ENCODE peak calls at places on chromosomes 5 and 9, in seven cellular contexts. One of them, this sample, is unnamed.

GRCh38 chr5:34811691-34812090 is 27.3 kb upstream of the TTC23L start:
- DNase-seq in A549: no peak
- DNase-seq in CD8-positive, alpha-beta T cell: no peak
- DNase-seq in thyroid gland: no peak
- DNase-seq in AG04449: no peak
- DNase-seq in astrocyte: no peak
- DNase-seq in fibroblast of mammary gland: no peak
- DNase-seq in this sample: no peak

GRCh38 chr5:170832241-170832640 is 29.6 kb upstream of the RANBP17 start:
- DNase-seq in A549: no peak
- DNase-seq in CD8-positive, alpha-beta T cell: no peak
- DNase-seq in thyroid gland: no peak
- DNase-seq in AG04449: no peak
- DNase-seq in astrocyte: no peak
- DNase-seq in fibroblast of mammary gland: no peak
- DNase-seq in this sample: no peak

GRCh38 chr9:115668506-115668905 is 485.1 kb upstream of the PAPPA start:
- DNase-seq in A549: peak
- DNase-seq in CD8-positive, alpha-beta T cell: no peak
- DNase-seq in thyroid gland: no peak
- DNase-seq in AG04449: peak
- DNase-seq in astrocyte: peak
- DNase-seq in fibroblast of mammary gland: peak
- DNase-seq in this sample: peak

GRCh38 chr5:1008451-1009358 is at the start of gene NKD2:
- DNase-seq in A549: peak
- DNase-seq in CD8-positive, alpha-beta T cell: peak
- DNase-seq in thyroid gland: peak
- DNase-seq in AG04449: no peak
- DNase-seq in astrocyte: no peak
- DNase-seq in fibroblast of mammary gland: no peak
- DNase-seq in this sample: no peak

GRCh38 chr9:129162497-129162896 is 15.6 kb downstream of the IER5L start:
- DNase-seq in A549: no peak
- DNase-seq in CD8-positive, alpha-beta T cell: no peak
- DNase-seq in thyroid gland: no peak
- DNase-seq in AG04449: no peak
- DNase-seq in astrocyte: no peak
- DNase-seq in fibroblast of mammary gland: no peak
- DNase-seq in this sample: no peak

GRCh38 chr9:135252980-135253304 is 165.5 kb downstream of the OLFM1 start:
- DNase-seq in A549: no peak
- DNase-seq in CD8-positive, alpha-beta T cell: no peak
- DNase-seq in thyroid gland: no peak
- DNase-seq in AG04449: no peak
- DNase-seq in astrocyte: no peak
- DNase-seq in fibroblast of mammary gland: no peak
- DNase-seq in this sample: no peak

GRCh38 chr5:154871732-154872131 is 13.3 kb downstream of the CNOT8 start:
- DNase-seq in A549: no peak
- DNase-seq in CD8-positive, alpha-beta T cell: no peak
- DNase-seq in thyroid gland: no peak
- DNase-seq in AG04449: no peak
- DNase-seq in astrocyte: no peak
- DNase-seq in fibroblast of mammary gland: no peak
- DNase-seq in this sample: no peak

GRCh38 chr5:31047007-31047406 is 146.5 kb upstream of the CDH6 start:
- DNase-seq in A549: no peak
- DNase-seq in CD8-positive, alpha-beta T cell: no peak
- DNase-seq in thyroid gland: no peak
- DNase-seq in AG04449: no peak
- DNase-seq in astrocyte: no peak
- DNase-seq in fibroblast of mammary gland: no peak
- DNase-seq in this sample: no peak

GRCh38 chr9:118959366-118959765 is 409.9 kb downstream of the BRINP1 start:
- DNase-seq in A549: no peak
- DNase-seq in CD8-positive, alpha-beta T cell: no peak
- DNase-seq in thyroid gland: no peak
- DNase-seq in AG04449: no peak
- DNase-seq in astrocyte: no peak
- DNase-seq in fibroblast of mammary gland: no peak
- DNase-seq in this sample: no peak

GRCh38 chr5:142584843-142585242 is 101.0 kb downstream of the FGF1 start:
- DNase-seq in A549: no peak
- DNase-seq in CD8-positive, alpha-beta T cell: no peak
- DNase-seq in thyroid gland: no peak
- DNase-seq in AG04449: peak
- DNase-seq in astrocyte: peak
- DNase-seq in fibroblast of mammary gland: peak
- DNase-seq in this sample: peak

GRCh38 chr5:133840168-133840567 is 128.3 kb downstream of the C5orf15 start:
- DNase-seq in A549: no peak
- DNase-seq in CD8-positive, alpha-beta T cell: no peak
- DNase-seq in thyroid gland: no peak
- DNase-seq in AG04449: no peak
- DNase-seq in astrocyte: no peak
- DNase-seq in fibroblast of mammary gland: no peak
- DNase-seq in this sample: no peak

GRCh38 chr5:122177162-122177561 is 47.8 kb downstream of the ZNF474 start:
- DNase-seq in A549: no peak
- DNase-seq in CD8-positive, alpha-beta T cell: no peak
- DNase-seq in thyroid gland: no peak
- DNase-seq in AG04449: no peak
- DNase-seq in astrocyte: no peak
- DNase-seq in fibroblast of mammary gland: no peak
- DNase-seq in this sample: no peak

GRCh38 chr9:93198839-93199625 is 15.1 kb downstream of the WNK2 start:
- DNase-seq in A549: no peak
- DNase-seq in CD8-positive, alpha-beta T cell: no peak
- DNase-seq in thyroid gland: no peak
- DNase-seq in AG04449: no peak
- DNase-seq in astrocyte: no peak
- DNase-seq in fibroblast of mammary gland: no peak
- DNase-seq in this sample: no peak

GRCh38 chr5:91425046-91425445 is 41.9 kb upstream of the ARRDC3 start:
- DNase-seq in A549: no peak
- DNase-seq in CD8-positive, alpha-beta T cell: no peak
- DNase-seq in thyroid gland: no peak
- DNase-seq in AG04449: no peak
- DNase-seq in astrocyte: no peak
- DNase-seq in fibroblast of mammary gland: no peak
- DNase-seq in this sample: no peak

DNA sequence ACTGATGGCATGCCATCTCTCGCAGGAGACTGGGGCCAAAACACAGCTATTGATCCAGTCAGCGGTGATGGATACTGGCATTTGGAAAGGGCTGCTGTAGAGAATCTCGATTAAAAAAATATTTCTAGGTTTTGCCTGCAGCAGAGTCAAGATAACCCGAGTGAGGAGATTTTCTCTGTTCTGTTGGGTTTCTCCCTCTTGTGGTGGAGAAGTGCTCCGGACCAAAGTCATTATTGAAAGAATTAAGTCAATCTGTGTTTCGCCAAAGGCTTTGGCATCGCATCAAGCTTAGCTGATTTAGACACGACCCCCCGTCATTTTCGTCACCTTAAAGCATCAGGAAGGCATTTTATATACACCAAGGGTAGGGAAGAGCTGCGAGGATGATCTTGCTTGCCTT is 97.2 kb upstream of the IRX2 start:
- DNase-seq in A549: no peak
- DNase-seq in CD8-positive, alpha-beta T cell: no peak
- DNase-seq in thyroid gland: no peak
- DNase-seq in AG04449: no peak
- DNase-seq in astrocyte: no peak
- DNase-seq in fibroblast of mammary gland: peak
- DNase-seq in this sample: no peak
- TF ChIP-seq CTCF in A549: no peak
- TF ChIP-seq CTCF in CD8-positive, alpha-beta T cell: no peak
- TF ChIP-seq CTCF in thyroid gland: no peak
- TF ChIP-seq CTCF in AG04449: no peak
- TF ChIP-seq CTCF in astrocyte: no peak
- TF ChIP-seq CTCF in fibroblast of mammary gland: peak
- TF ChIP-seq CTCF in this sample: peak

GRCh38 chr9:16726718-16727451 is 143.6 kb downstream of the BNC2 start:
- DNase-seq in A549: peak
- DNase-seq in CD8-positive, alpha-beta T cell: no peak
- DNase-seq in thyroid gland: peak
- DNase-seq in AG04449: no peak
- DNase-seq in astrocyte: peak
- DNase-seq in fibroblast of mammary gland: peak
- DNase-seq in this sample: peak
- H3K4me3 ChIP-seq in A549: peak
- H3K4me3 ChIP-seq in CD8-positive, alpha-beta T cell: no peak
- H3K4me3 ChIP-seq in thyroid gland: no peak
- H3K4me3 ChIP-seq in AG04449: peak
- H3K4me3 ChIP-seq in astrocyte: peak
- H3K4me3 ChIP-seq in fibroblast of mammary gland: peak
- H3K4me3 ChIP-seq in this sample: peak

DNA sequence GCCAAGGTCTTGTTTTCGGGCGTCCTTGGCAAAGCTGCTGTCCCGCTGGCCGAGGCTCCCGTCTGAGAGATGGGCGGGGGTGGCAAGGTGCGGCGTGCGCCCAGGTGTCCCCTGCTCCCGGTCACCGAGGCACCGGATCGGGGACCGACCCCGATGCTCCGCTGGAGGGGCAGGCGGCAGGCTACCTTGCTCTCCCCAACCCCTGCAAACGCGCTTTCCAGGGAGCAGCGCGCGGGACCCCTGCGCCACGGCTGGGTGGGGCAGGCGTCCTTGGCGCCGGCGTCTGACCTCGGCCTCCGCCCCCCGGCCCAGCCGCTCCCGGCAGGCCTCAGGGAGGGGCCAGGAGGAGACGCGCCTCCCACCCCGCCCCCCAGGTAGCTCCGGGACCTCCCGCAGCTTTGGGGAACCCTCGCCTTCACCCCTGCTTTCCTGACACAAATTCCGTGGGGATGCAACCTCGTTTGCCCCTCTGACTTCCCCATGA is 551 bp downstream of the N4BP3 start:
- DNase-seq in A549: no peak
- DNase-seq in CD8-positive, alpha-beta T cell: peak
- DNase-seq in thyroid gland: peak
- DNase-seq in AG04449: no peak
- DNase-seq in astrocyte: no peak
- DNase-seq in fibroblast of mammary gland: no peak
- DNase-seq in this sample: no peak
- TF ChIP-seq CTCF in A549: no peak
- TF ChIP-seq CTCF in CD8-positive, alpha-beta T cell: no peak
- TF ChIP-seq CTCF in thyroid gland: no peak
- TF ChIP-seq CTCF in AG04449: no peak
- TF ChIP-seq CTCF in astrocyte: no peak
- TF ChIP-seq CTCF in fibroblast of mammary gland: no peak
- TF ChIP-seq CTCF in this sample: no peak

GRCh38 chr9:124478014-124478753 is 27.9 kb downstream of the ADGRD2 start:
- DNase-seq in A549: no peak
- DNase-seq in CD8-positive, alpha-beta T cell: no peak
- DNase-seq in thyroid gland: no peak
- DNase-seq in AG04449: no peak
- DNase-seq in astrocyte: no peak
- DNase-seq in fibroblast of mammary gland: no peak
- DNase-seq in this sample: no peak
- H3K4me3 ChIP-seq in A549: peak
- H3K4me3 ChIP-seq in CD8-positive, alpha-beta T cell: no peak
- H3K4me3 ChIP-seq in thyroid gland: no peak
- H3K4me3 ChIP-seq in AG04449: no peak
- H3K4me3 ChIP-seq in astrocyte: no peak
- H3K4me3 ChIP-seq in fibroblast of mammary gland: no peak
- H3K4me3 ChIP-seq in this sample: no peak

GRCh38 chr5:125575561-125576504 is 829.4 kb upstream of the ZNF608 start:
- DNase-seq in A549: no peak
- DNase-seq in CD8-positive, alpha-beta T cell: no peak
- DNase-seq in thyroid gland: peak
- DNase-seq in AG04449: no peak
- DNase-seq in astrocyte: no peak
- DNase-seq in fibroblast of mammary gland: no peak
- DNase-seq in this sample: no peak
- TF ChIP-seq CTCF in A549: no peak
- TF ChIP-seq CTCF in CD8-positive, alpha-beta T cell: no peak
- TF ChIP-seq CTCF in thyroid gland: no peak
- TF ChIP-seq CTCF in AG04449: no peak
- TF ChIP-seq CTCF in astrocyte: no peak
- TF ChIP-seq CTCF in fibroblast of mammary gland: no peak
- TF ChIP-seq CTCF in this sample: no peak

GRCh38 chr9:621199-621860 is 220.2 kb upstream of the DMRT1 start:
- DNase-seq in A549: no peak
- DNase-seq in CD8-positive, alpha-beta T cell: no peak
- DNase-seq in thyroid gland: no peak
- DNase-seq in AG04449: no peak
- DNase-seq in astrocyte: no peak
- DNase-seq in fibroblast of mammary gland: peak
- DNase-seq in this sample: peak

GRCh38 chr9:626591-626990 is 214.9 kb upstream of the DMRT1 start:
- DNase-seq in A549: no peak
- DNase-seq in CD8-positive, alpha-beta T cell: no peak
- DNase-seq in thyroid gland: no peak
- DNase-seq in AG04449: no peak
- DNase-seq in astrocyte: no peak
- DNase-seq in fibroblast of mammary gland: peak
- DNase-seq in this sample: peak

GRCh38 chr9:627571-627970 is 213.9 kb upstream of the DMRT1 start:
- DNase-seq in A549: no peak
- DNase-seq in CD8-positive, alpha-beta T cell: no peak
- DNase-seq in thyroid gland: no peak
- DNase-seq in AG04449: no peak
- DNase-seq in astrocyte: no peak
- DNase-seq in fibroblast of mammary gland: no peak
- DNase-seq in this sample: no peak

GRCh38 chr9:629136-629535 is 212.4 kb upstream of the DMRT1 start:
- DNase-seq in A549: no peak
- DNase-seq in CD8-positive, alpha-beta T cell: no peak
- DNase-seq in thyroid gland: no peak
- DNase-seq in AG04449: no peak
- DNase-seq in astrocyte: no peak
- DNase-seq in fibroblast of mammary gland: no peak
- DNase-seq in this sample: no peak

DNA sequence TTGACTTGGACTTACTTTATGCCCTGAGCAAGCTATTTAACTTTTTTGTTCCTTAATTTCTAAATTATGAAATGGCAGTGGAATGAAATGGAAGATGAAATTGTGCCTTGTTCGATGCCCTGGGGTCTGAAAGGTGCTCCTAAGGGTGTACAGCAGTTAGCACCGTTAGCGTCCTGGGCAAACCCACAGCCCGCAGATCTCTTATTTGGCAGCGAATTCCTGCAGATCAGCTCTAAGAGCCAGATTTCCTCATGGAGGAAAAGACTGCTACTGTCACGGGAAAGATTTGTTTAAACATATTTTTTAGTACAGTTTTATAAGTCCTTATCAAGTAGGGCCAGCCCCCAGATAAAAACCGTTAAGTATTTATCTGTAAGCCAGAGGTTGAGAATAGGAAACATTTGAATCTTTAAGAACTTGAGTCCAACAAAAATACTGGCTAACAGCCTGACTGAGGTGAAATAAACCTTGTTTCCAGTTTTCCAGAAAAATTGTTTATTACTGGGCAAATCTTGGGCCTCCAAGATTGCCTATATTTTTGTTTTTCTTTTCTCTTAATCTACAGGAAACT is 216.5 kb upstream of the DMRT1 start:
- DNase-seq in A549: no peak
- DNase-seq in CD8-positive, alpha-beta T cell: no peak
- DNase-seq in thyroid gland: peak
- DNase-seq in AG04449: no peak
- DNase-seq in astrocyte: no peak
- DNase-seq in fibroblast of mammary gland: no peak
- DNase-seq in this sample: no peak
- H3K4me3 ChIP-seq in A549: no peak
- H3K4me3 ChIP-seq in CD8-positive, alpha-beta T cell: no peak
- H3K4me3 ChIP-seq in thyroid gland: no peak
- H3K4me3 ChIP-seq in AG04449: no peak
- H3K4me3 ChIP-seq in astrocyte: no peak
- H3K4me3 ChIP-seq in fibroblast of mammary gland: no peak
- H3K4me3 ChIP-seq in this sample: no peak

This sample was measured in AG10803.